ENCODE peak calls at places on chromosomes 1 and 21, in six cellular contexts. B is stomach, M is Peyer's patch, L is tibial nerve, T is sigmoid colon, D is testis. E is an unnamed sample.

GRCh38 chr1:32361674-32362473 is 411 bp downstream of the FAM229A start:
- DNase-seq in B (peak), M (peak), L (peak), T (peak), D (peak), E (peak)

GRCh38 chr1:115809847-115810246 is 31.1 kb downstream of the NHLH2 start:
- DNase-seq in B (no peak), M (no peak), L (no peak), T (no peak), D (no peak), E (no peak)

GRCh38 chr1:58649555-58649954 is 50.3 kb downstream of the MYSM1 start:
- DNase-seq in B (peak), M (peak), L (no peak), T (no peak), D (peak), E (no peak)

GRCh38 chr21:44681861-44682579 is at the start of gene KRTAP12-1:
- DNase-seq in B (no peak), M (no peak), L (no peak), T (no peak), D (no peak), E (no peak)

GRCh38 chr1:29332204-29332603 is 95.9 kb downstream of the PTPRU start:
- DNase-seq in B (no peak), M (no peak), L (peak), T (peak), D (peak), E (peak)

GRCh38 chr1:33429332-33429731 is 1.6 kb downstream of the PHC2 start:
- DNase-seq in B (no peak), M (no peak), L (no peak), T (no peak), D (no peak), E (no peak)

GRCh38 chr1:52057876-52058275 is 1.8 kb downstream of the BTF3L4 start:
- DNase-seq in B (no peak), M (no peak), L (no peak), T (no peak), D (no peak), E (no peak)

GRCh38 chr1:206784471-206784903 is 12.2 kb upstream of the IL10 start:
- DNase-seq in B (peak), M (peak), L (no peak), T (no peak), D (no peak), E (peak)

GRCh38 chr1:186283374-186283773 is 91.7 kb downstream of the TPR start:
- DNase-seq in B (no peak), M (no peak), L (no peak), T (no peak), D (no peak), E (no peak)

GRCh38 chr1:44645466-44646244 is 28.6 kb downstream of the TMEM53 start:
- DNase-seq in B (peak), M (peak), L (no peak), T (peak), D (peak), E (no peak)

GRCh38 chr1:8545078-8545477 is 227.2 kb downstream of the SLC45A1 start:
- DNase-seq in B (no peak), M (no peak), L (no peak), T (no peak), D (no peak), E (no peak)

GRCh38 chr1:117365350-117366280 is 1.6 kb upstream of the MAN1A2 start:
- DNase-seq in B (no peak), M (no peak), L (no peak), T (no peak), D (peak), E (no peak)

GRCh38 chr1:100896481-100896982 is 642 bp downstream of the SLC30A7 start:
- DNase-seq in B (peak), M (peak), L (no peak), T (peak), D (peak), E (no peak)

GRCh38 chr1:154802336-154803003 is 67.6 kb downstream of the KCNN3 start:
- DNase-seq in B (no peak), M (no peak), L (no peak), T (no peak), D (no peak), E (no peak)

GRCh38 chr21:42089665-42090310 is 18.7 kb downstream of the UMODL1 start:
- DNase-seq in B (no peak), M (no peak), L (no peak), T (no peak), D (no peak), E (no peak)

GRCh38 chr1:234864116-234864515 is 254.1 kb upstream of the IRF2BP2 start:
- DNase-seq in B (no peak), M (no peak), L (no peak), T (no peak), D (no peak), E (no peak)
- H3K27ac ChIP-seq in B (no peak), M (no peak), L (no peak), T (peak), D (no peak), E (no peak)

DNA sequence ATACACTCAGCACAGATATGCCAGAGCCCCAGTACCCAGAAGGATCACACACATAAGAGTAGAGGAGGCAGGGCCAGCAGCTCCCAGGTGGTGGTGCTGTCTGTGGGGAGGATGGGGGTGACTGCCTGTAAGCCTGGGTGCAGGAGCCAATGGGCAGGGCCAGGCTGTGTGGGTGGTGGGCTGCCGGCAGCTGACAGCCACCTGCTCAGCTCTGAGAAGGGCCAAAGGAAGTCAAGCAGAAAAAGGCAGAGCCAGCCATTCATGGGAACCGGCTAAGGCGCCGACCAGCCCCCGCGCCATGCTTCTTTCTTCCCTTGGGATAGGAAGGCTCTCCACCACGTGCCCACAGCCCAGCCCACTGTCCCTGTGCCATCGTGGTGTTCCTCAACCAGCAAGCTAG is 14.1 kb downstream of the PIK3C2B start:
- DNase-seq in B (no peak), M (peak), L (no peak), T (no peak), D (no peak), E (peak)
- H3K4me3 ChIP-seq in B (no peak), M (no peak), L (no peak), T (no peak), D (no peak), E (no peak)

GRCh38 chr1:15720861-15721260 is 15.2 kb upstream of the SLC25A34 start:
- DNase-seq in B (no peak), M (no peak), L (no peak), T (no peak), D (no peak), E (no peak)

GRCh38 chr1:15722411-15722810 is 13.6 kb upstream of the SLC25A34 start:
- DNase-seq in B (no peak), M (no peak), L (no peak), T (no peak), D (no peak), E (no peak)

GRCh38 chr1:15718199-15718601 is 17.9 kb upstream of the SLC25A34 start:
- DNase-seq in B (peak), M (no peak), L (no peak), T (no peak), D (no peak), E (no peak)

GRCh38 chr1:15717418-15718131 is 18.5 kb upstream of the SLC25A34 start:
- DNase-seq in B (peak), M (no peak), L (no peak), T (peak), D (no peak), E (no peak)

DNA sequence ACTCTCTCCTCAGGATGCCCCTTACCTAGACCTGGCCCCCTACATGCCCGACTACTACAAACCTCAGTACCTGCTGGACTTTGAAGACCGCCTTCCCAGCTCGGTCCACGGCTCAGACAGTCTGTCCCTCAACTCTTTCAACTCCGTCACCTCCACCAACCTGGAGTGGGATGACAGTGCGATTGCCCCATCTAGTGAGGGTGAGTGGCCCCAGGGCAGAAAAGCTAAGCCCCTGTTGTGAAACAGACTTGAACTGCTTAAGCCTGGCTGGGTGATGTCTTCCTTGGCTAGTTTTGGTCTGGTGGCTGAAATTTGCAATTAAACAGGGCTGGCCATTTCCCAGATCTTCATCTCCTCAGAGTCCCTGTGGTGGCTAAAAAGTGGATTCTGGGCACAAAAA is 16.3 kb upstream of the SLC25A34 start:
- DNase-seq in B (no peak), M (no peak), L (no peak), T (no peak), D (no peak), E (no peak)
- TF ChIP-seq CTCF in B (no peak), M (no peak), L (no peak), T (no peak), D (no peak), E (no peak)

GRCh38 chr21:45794040-45794439 is 150.5 kb downstream of the PCBP3 start:
- DNase-seq in B (no peak), M (no peak), L (no peak), T (no peak), D (no peak), E (no peak)
- H3K27ac ChIP-seq in B (no peak), M (no peak), L (no peak), T (no peak), D (no peak), E (no peak)

GRCh38 chr1:245098924-245099323 is 55.9 kb upstream of the KIF26B start:
- DNase-seq in B (no peak), M (no peak), L (no peak), T (no peak), D (no peak), E (no peak)
- H3K4me3 ChIP-seq in B (no peak), M (no peak), L (no peak), T (no peak), D (no peak), E (no peak)

GRCh38 chr1:37020653-37021277 is 13.6 kb downstream of the GRIK3 start:
- DNase-seq in B (no peak), M (no peak), L (no peak), T (no peak), D (peak), E (no peak)
- TF ChIP-seq CTCF in B (no peak), M (no peak), L (no peak), T (no peak), D (no peak), E (no peak)